ENCODE peak calls at places on chromosome X, in five cellular contexts. U is cardiac fibroblast, E is fibroblast of lung, K is heart right ventricle, A is keratinocyte. N is an unnamed sample.
A peak's percentile ranks its signal among the peaks of the same experiment; 100 is the strongest.

GRCh38 chrX:17590892-17591740 is 146.2 kb upstream of the SCML1 start:
- DNase-seq in A (no peak), U (peak; percentile 80), E (peak; percentile 75), K (peak; percentile 27), N (no peak)

GRCh38 chrX:128460835-128461234 is 408.6 kb upstream of the ACTRT1 start:
- DNase-seq in A (no peak), E (no peak), U (no peak), K (no peak), N (no peak)

GRCh38 chrX:22699591-22700091 is 300.1 kb upstream of the DDX53 start:
- DNase-seq in K (no peak), E (peak; percentile 86), U (peak; percentile 9), A (no peak), N (peak; percentile 77)

GRCh38 chrX:22329783-22330182 is 57.1 kb downstream of the CBLL2 start:
- DNase-seq in A (no peak), K (no peak), U (no peak), E (no peak), N (no peak)

GRCh38 chrX:101190736-101191135 is 28.9 kb upstream of the DRP2 start:
- DNase-seq in U (no peak), E (peak; percentile 23), A (no peak), K (no peak), N (peak; percentile 62)

GRCh38 chrX:140342410-140342809 is 162.5 kb downstream of the SOX3 start:
- DNase-seq in U (no peak), K (no peak), A (no peak), E (no peak), N (no peak)

GRCh38 chrX:140866446-140866845 is 135.9 kb upstream of the SPANXB1 start:
- DNase-seq in K (no peak), E (no peak), A (no peak), U (peak; percentile 5), N (no peak)

GRCh38 chrX:45324941-45325340 is 124.3 kb upstream of the DIPK2B start:
- DNase-seq in A (no peak), U (peak; percentile 73), K (no peak), E (peak; percentile 68), N (peak; percentile 14)

GRCh38 chrX:139058831-139059495 is 347.4 kb upstream of the FGF13 start:
- DNase-seq in K (no peak), U (no peak), A (no peak), E (peak; percentile 88), N (no peak)

GRCh38 chrX:34716322-34716721 is 59.2 kb upstream of the TMEM47 start:
- DNase-seq in E (no peak), A (no peak), K (no peak), U (peak; percentile 55), N (no peak)

GRCh38 chrX:102067966-102068723 is 57.3 kb upstream of the TCEAL2 start:
- DNase-seq in U (peak; percentile 35), K (no peak), A (no peak), E (peak; percentile 11), N (no peak)

GRCh38 chrX:153719238-153719637 is 4.9 kb downstream of the BCAP31 start:
- DNase-seq in K (no peak), E (no peak), A (no peak), U (no peak), N (no peak)

GRCh38 chrX:144219035-144219434 is 335.2 kb downstream of the UBE2NL start:
- DNase-seq in A (no peak), K (no peak), E (no peak), U (peak; percentile 0), N (no peak)

GRCh38 chrX:115894087-115894486 is 276.5 kb upstream of the AGTR2 start:
- DNase-seq in K (no peak), A (no peak), U (peak; percentile 7), E (peak; percentile 9), N (no peak)

GRCh38 chrX:107448625-107449468 is 605 bp upstream of the FRMPD3 start:
- DNase-seq in A (no peak), U (no peak), E (peak; percentile 14), K (no peak), N (no peak)

GRCh38 chrX:84441143-84441542 is 61.1 kb downstream of the HDX start:
- DNase-seq in U (peak; percentile 54), A (no peak), K (no peak), E (peak; percentile 53), N (no peak)

GRCh38 chrX:16822723-16823122 is 36.5 kb downstream of the TXLNG start:
- DNase-seq in K (no peak), U (peak; percentile 88), E (peak; percentile 83), A (no peak), N (no peak)

GRCh38 chrX:154918060-154918483 is 31.9 kb downstream of the F8A1 start:
- DNase-seq in E (peak; percentile 78), A (peak; percentile 7), U (peak; percentile 77), K (no peak), N (peak; percentile 36)

GRCh38 chrX:40012800-40013682 is 84.7 kb downstream of the BCOR start:
- DNase-seq in E (peak; percentile 59), K (peak; percentile 74), U (peak; percentile 64), A (no peak), N (no peak)

GRCh38 chrX:7062276-7062675 is 85.2 kb upstream of the STS start:
- DNase-seq in A (no peak), E (peak; percentile 54), U (no peak), K (no peak), N (no peak)

GRCh38 chrX:17519349-17519748 is 144.3 kb downstream of the NHS start:
- DNase-seq in U (peak; percentile 58), K (peak; percentile 45), A (no peak), E (no peak), N (no peak)

GRCh38 chrX:110665636-110666035 is 130.0 kb downstream of the CHRDL1 start:
- DNase-seq in A (no peak), E (peak; percentile 12), U (peak; percentile 16), K (no peak), N (no peak)

GRCh38 chrX:29746326-29746725 is 469.0 kb upstream of the MAGEB2 start:
- DNase-seq in U (peak; percentile 52), E (peak; percentile 66), K (no peak), A (no peak), N (peak; percentile 12)

GRCh38 chrX:141468940-141469339 is 115.6 kb downstream of the SPANXA1 start:
- DNase-seq in A (no peak), U (peak; percentile 82), K (no peak), E (peak; percentile 81), N (peak; percentile 10)

GRCh38 chrX:154334496-154334895 is 38.9 kb downstream of the TKTL1 start:
- DNase-seq in K (no peak), E (no peak), A (no peak), U (no peak), N (no peak)

GRCh38 chrX:14670819-14671218 is 141.5 kb downstream of the GLRA2 start:
- DNase-seq in K (no peak), E (no peak), U (no peak), A (no peak), N (no peak)

GRCh38 chrX:119763175-119763574 is 4.8 kb downstream of the SOWAHD start:
- DNase-seq in K (no peak), U (peak; percentile 68), A (no peak), E (peak; percentile 90), N (peak; percentile 84)

GRCh38 chrX:129823115-129823514 is 20.6 kb downstream of the ZDHHC9 start:
- DNase-seq in U (peak; percentile 52), A (no peak), K (no peak), E (peak; percentile 10), N (no peak)

GRCh38 chrX:149982310-149982709 is 44.0 kb upstream of the EOLA2 start:
- DNase-seq in K (no peak), A (no peak), E (peak; percentile 18), U (no peak), N (no peak)

GRCh38 chrX:149992918-149993317 is 54.6 kb upstream of the EOLA2 start:
- DNase-seq in U (no peak), A (no peak), K (no peak), E (no peak), N (no peak)

GRCh38 chrX:149984411-149984810 is 46.1 kb upstream of the EOLA2 start:
- DNase-seq in E (no peak), K (no peak), U (no peak), A (no peak), N (no peak)

DNA sequence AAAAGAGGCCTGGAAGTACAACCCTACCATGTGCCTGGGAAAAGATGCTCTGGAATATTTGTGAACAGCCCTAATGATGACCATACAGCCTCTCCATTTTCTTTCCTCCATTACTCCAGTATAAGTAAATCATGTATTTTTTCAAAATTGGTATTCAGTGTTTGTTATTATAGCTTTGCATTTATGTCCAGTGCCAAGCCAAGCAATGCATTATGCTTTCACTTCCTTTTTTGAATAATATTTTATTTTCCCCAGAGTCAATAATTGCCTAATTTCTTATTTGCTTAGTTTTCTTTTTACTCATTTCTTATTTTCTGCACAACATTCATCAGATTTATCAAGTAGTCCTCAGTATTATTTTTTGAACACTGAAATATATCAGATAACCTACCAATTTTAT is 49.3 kb upstream of the EOLA2 start:
- DNase-seq in A (no peak), U (no peak), E (no peak), K (no peak), N (no peak)
- TF ChIP-seq CTCF in A (no peak), U (no peak), E (no peak), K (no peak), N (no peak)

GRCh38 chrX:49071877-49072711 is 1.7 kb downstream of the PRAF2 start:
- DNase-seq in U (peak; percentile 69), K (peak; percentile 74), A (no peak), E (peak; percentile 79), N (no peak)

GRCh38 chrX:49073641-49074575 is at the start of gene PRAF2:
- DNase-seq in K (peak; percentile 90), E (peak; percentile 89), U (peak; percentile 91), A (peak; percentile 38), N (peak; percentile 42)

GRCh38 chrX:49072712-49073095 is 1.1 kb downstream of the PRAF2 start:
- DNase-seq in A (no peak), U (no peak), K (no peak), E (no peak), N (no peak)

GRCh38 chrX:49077941-49078340 is 1.7 kb downstream of the WDR45 start:
- DNase-seq in U (no peak), K (no peak), A (no peak), E (no peak), N (no peak)

DNA sequence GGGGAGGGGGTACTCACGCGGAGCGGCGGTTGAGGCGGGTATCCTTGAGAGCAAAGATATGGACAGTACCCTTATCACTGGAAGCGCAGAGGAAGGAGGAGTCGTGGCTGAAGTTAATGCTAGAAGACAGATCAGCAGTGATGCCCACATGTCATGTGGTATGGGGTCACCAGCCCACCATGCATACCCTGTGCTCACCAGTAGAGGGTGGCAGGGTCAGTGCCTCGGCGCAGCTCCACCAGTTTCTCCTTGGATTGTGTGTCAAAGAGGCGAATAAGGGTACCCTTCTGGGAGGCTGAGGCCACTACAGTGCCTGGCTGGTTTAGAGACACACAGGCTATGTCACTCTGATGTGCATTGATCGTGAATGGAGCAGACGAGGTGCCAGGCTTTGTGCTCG is 1.5 kb upstream of the PRAF2 start:
- DNase-seq in K (no peak), U (no peak), E (no peak), A (no peak), N (no peak)
- H3K4me3 ChIP-seq in K (no peak overlapping the region), U (no peak overlapping the region), E (no peak overlapping the region), A (no peak overlapping the region), N (no peak overlapping the region)

GRCh38 chrX:33324099-33324498 is 112.8 kb upstream of the DMD start:
- DNase-seq in K (no peak), U (no peak), E (no peak), A (no peak), N (no peak)
- TF ChIP-seq CTCF in K (no peak), U (peak; percentile 16), E (no peak), A (no peak), N (no peak)

GRCh38 chrX:137353404-137353803 is 212.5 kb upstream of the ZIC3 start:
- DNase-seq in A (no peak), U (no peak), E (no peak), K (no peak), N (no peak)

GRCh38 chrX:137354851-137355250 is 211.1 kb upstream of the ZIC3 start:
- DNase-seq in A (no peak), U (no peak), K (no peak), E (no peak), N (no peak)

GRCh38 chrX:137352101-137352660 is 213.7 kb upstream of the ZIC3 start:
- DNase-seq in U (no peak), K (no peak), E (no peak), A (no peak), N (no peak)
- H3K4me3 ChIP-seq in U (no peak overlapping the region), K (no peak overlapping the region), E (no peak overlapping the region), A (no peak overlapping the region), N (no peak overlapping the region)

N was measured in AG04449.